ENCODE peak calls at places on chromosome 18, in seven cellular contexts. One of them, this sample, is unnamed.

GRCh38 chr18:36889316-36889715 is 60.4 kb downstream of the KIAA1328 start:
- DNase-seq in gastrocnemius medialis: no peak
- DNase-seq in NCI-H2171 treated with DMSO at 0.1 percent for 48 hours: no peak
- DNase-seq in central memory CD4-positive, alpha-beta T cell: no peak
- DNase-seq in progenitor cell of endocrine pancreas: no peak
- DNase-seq in SHP77 treated with DMSO at 0.1 percent for 48 hours: no peak
- DNase-seq in naive thymus-derived CD8-positive, alpha-beta T cell: no peak
- DNase-seq in this sample: no peak

GRCh38 chr18:35041752-35042379 is 653 bp downstream of the MAPRE2 start:
- DNase-seq in central memory CD4-positive, alpha-beta T cell: peak
- DNase-seq in gastrocnemius medialis: no peak
- DNase-seq in naive thymus-derived CD8-positive, alpha-beta T cell: peak
- DNase-seq in progenitor cell of endocrine pancreas: no peak
- DNase-seq in SHP77 treated with DMSO at 0.1 percent for 48 hours: no peak
- DNase-seq in NCI-H2171 treated with DMSO at 0.1 percent for 48 hours: peak
- DNase-seq in this sample: no peak

GRCh38 chr18:54790109-54790508 is 38.2 kb upstream of the RAB27B start:
- DNase-seq in gastrocnemius medialis: no peak
- DNase-seq in NCI-H2171 treated with DMSO at 0.1 percent for 48 hours: no peak
- DNase-seq in progenitor cell of endocrine pancreas: no peak
- DNase-seq in central memory CD4-positive, alpha-beta T cell: no peak
- DNase-seq in naive thymus-derived CD8-positive, alpha-beta T cell: no peak
- DNase-seq in SHP77 treated with DMSO at 0.1 percent for 48 hours: no peak
- DNase-seq in this sample: no peak

GRCh38 chr18:7066965-7067555 is 50.5 kb downstream of the LAMA1 start:
- DNase-seq in NCI-H2171 treated with DMSO at 0.1 percent for 48 hours: no peak
- DNase-seq in SHP77 treated with DMSO at 0.1 percent for 48 hours: no peak
- DNase-seq in progenitor cell of endocrine pancreas: no peak
- DNase-seq in gastrocnemius medialis: no peak
- DNase-seq in naive thymus-derived CD8-positive, alpha-beta T cell: no peak
- DNase-seq in central memory CD4-positive, alpha-beta T cell: no peak
- DNase-seq in this sample: no peak

GRCh38 chr18:32366586-32367538 is 103.8 kb downstream of the GAREM1 start:
- DNase-seq in progenitor cell of endocrine pancreas: no peak
- DNase-seq in gastrocnemius medialis: no peak
- DNase-seq in central memory CD4-positive, alpha-beta T cell: no peak
- DNase-seq in NCI-H2171 treated with DMSO at 0.1 percent for 48 hours: no peak
- DNase-seq in naive thymus-derived CD8-positive, alpha-beta T cell: no peak
- DNase-seq in SHP77 treated with DMSO at 0.1 percent for 48 hours: no peak
- DNase-seq in this sample: no peak

GRCh38 chr18:48031011-48031480 is 100.6 kb upstream of the SMAD2 start:
- DNase-seq in naive thymus-derived CD8-positive, alpha-beta T cell: no peak
- DNase-seq in SHP77 treated with DMSO at 0.1 percent for 48 hours: peak
- DNase-seq in gastrocnemius medialis: peak
- DNase-seq in NCI-H2171 treated with DMSO at 0.1 percent for 48 hours: peak
- DNase-seq in progenitor cell of endocrine pancreas: peak
- DNase-seq in central memory CD4-positive, alpha-beta T cell: no peak
- DNase-seq in this sample: no peak

GRCh38 chr18:30639361-30639760 is 403.2 kb downstream of the DSC3 start:
- DNase-seq in naive thymus-derived CD8-positive, alpha-beta T cell: no peak
- DNase-seq in NCI-H2171 treated with DMSO at 0.1 percent for 48 hours: no peak
- DNase-seq in SHP77 treated with DMSO at 0.1 percent for 48 hours: no peak
- DNase-seq in progenitor cell of endocrine pancreas: no peak
- DNase-seq in central memory CD4-positive, alpha-beta T cell: no peak
- DNase-seq in gastrocnemius medialis: no peak
- DNase-seq in this sample: no peak

GRCh38 chr18:22197668-22198067 is 28.3 kb downstream of the GATA6 start:
- DNase-seq in SHP77 treated with DMSO at 0.1 percent for 48 hours: no peak
- DNase-seq in progenitor cell of endocrine pancreas: no peak
- DNase-seq in gastrocnemius medialis: no peak
- DNase-seq in central memory CD4-positive, alpha-beta T cell: no peak
- DNase-seq in naive thymus-derived CD8-positive, alpha-beta T cell: no peak
- DNase-seq in NCI-H2171 treated with DMSO at 0.1 percent for 48 hours: no peak
- DNase-seq in this sample: no peak

GRCh38 chr18:77136871-77137665 is 4.5 kb upstream of the MBP start:
- DNase-seq in SHP77 treated with DMSO at 0.1 percent for 48 hours: no peak
- DNase-seq in gastrocnemius medialis: no peak
- DNase-seq in NCI-H2171 treated with DMSO at 0.1 percent for 48 hours: no peak
- DNase-seq in progenitor cell of endocrine pancreas: no peak
- DNase-seq in naive thymus-derived CD8-positive, alpha-beta T cell: no peak
- DNase-seq in central memory CD4-positive, alpha-beta T cell: no peak
- DNase-seq in this sample: no peak

GRCh38 chr18:22378672-22379282 is 38.9 kb downstream of the CTAGE1 start:
- DNase-seq in gastrocnemius medialis: no peak
- DNase-seq in naive thymus-derived CD8-positive, alpha-beta T cell: peak
- DNase-seq in central memory CD4-positive, alpha-beta T cell: no peak
- DNase-seq in progenitor cell of endocrine pancreas: no peak
- DNase-seq in NCI-H2171 treated with DMSO at 0.1 percent for 48 hours: no peak
- DNase-seq in SHP77 treated with DMSO at 0.1 percent for 48 hours: no peak
- DNase-seq in this sample: no peak

GRCh38 chr18:58438161-58438983 is 190.5 kb downstream of the ALPK2 start:
- DNase-seq in central memory CD4-positive, alpha-beta T cell: peak
- DNase-seq in NCI-H2171 treated with DMSO at 0.1 percent for 48 hours: no peak
- DNase-seq in gastrocnemius medialis: no peak
- DNase-seq in SHP77 treated with DMSO at 0.1 percent for 48 hours: no peak
- DNase-seq in progenitor cell of endocrine pancreas: no peak
- DNase-seq in naive thymus-derived CD8-positive, alpha-beta T cell: no peak
- DNase-seq in this sample: peak

GRCh38 chr18:48997985-48998831 is 47.4 kb upstream of the SMAD7 start:
- DNase-seq in gastrocnemius medialis: no peak
- DNase-seq in central memory CD4-positive, alpha-beta T cell: no peak
- DNase-seq in NCI-H2171 treated with DMSO at 0.1 percent for 48 hours: no peak
- DNase-seq in progenitor cell of endocrine pancreas: no peak
- DNase-seq in naive thymus-derived CD8-positive, alpha-beta T cell: no peak
- DNase-seq in SHP77 treated with DMSO at 0.1 percent for 48 hours: no peak
- DNase-seq in this sample: no peak

GRCh38 chr18:46518438-46518837 is 138.6 kb downstream of the LOXHD1 start:
- DNase-seq in SHP77 treated with DMSO at 0.1 percent for 48 hours: no peak
- DNase-seq in NCI-H2171 treated with DMSO at 0.1 percent for 48 hours: peak
- DNase-seq in central memory CD4-positive, alpha-beta T cell: no peak
- DNase-seq in naive thymus-derived CD8-positive, alpha-beta T cell: no peak
- DNase-seq in gastrocnemius medialis: peak
- DNase-seq in progenitor cell of endocrine pancreas: no peak
- DNase-seq in this sample: no peak

GRCh38 chr18:46253498-46253897 is 149.3 kb downstream of the HAUS1 start:
- DNase-seq in naive thymus-derived CD8-positive, alpha-beta T cell: no peak
- DNase-seq in SHP77 treated with DMSO at 0.1 percent for 48 hours: no peak
- DNase-seq in central memory CD4-positive, alpha-beta T cell: no peak
- DNase-seq in progenitor cell of endocrine pancreas: no peak
- DNase-seq in gastrocnemius medialis: no peak
- DNase-seq in NCI-H2171 treated with DMSO at 0.1 percent for 48 hours: no peak
- DNase-seq in this sample: no peak

GRCh38 chr18:46283895-46284295 is 179.7 kb downstream of the HAUS1 start:
- DNase-seq in central memory CD4-positive, alpha-beta T cell: no peak
- DNase-seq in SHP77 treated with DMSO at 0.1 percent for 48 hours: no peak
- DNase-seq in naive thymus-derived CD8-positive, alpha-beta T cell: no peak
- DNase-seq in progenitor cell of endocrine pancreas: no peak
- DNase-seq in NCI-H2171 treated with DMSO at 0.1 percent for 48 hours: peak
- DNase-seq in gastrocnemius medialis: no peak
- DNase-seq in this sample: no peak

GRCh38 chr18:39951321-39951720 is 2003.7 kb upstream of the PIK3C3 start:
- DNase-seq in NCI-H2171 treated with DMSO at 0.1 percent for 48 hours: no peak
- DNase-seq in progenitor cell of endocrine pancreas: no peak
- DNase-seq in SHP77 treated with DMSO at 0.1 percent for 48 hours: no peak
- DNase-seq in naive thymus-derived CD8-positive, alpha-beta T cell: no peak
- DNase-seq in gastrocnemius medialis: no peak
- DNase-seq in central memory CD4-positive, alpha-beta T cell: no peak
- DNase-seq in this sample: no peak

GRCh38 chr18:74774486-74774885 is 176.8 kb downstream of the ZNF407 start:
- DNase-seq in NCI-H2171 treated with DMSO at 0.1 percent for 48 hours: no peak
- DNase-seq in progenitor cell of endocrine pancreas: no peak
- DNase-seq in SHP77 treated with DMSO at 0.1 percent for 48 hours: no peak
- DNase-seq in central memory CD4-positive, alpha-beta T cell: no peak
- DNase-seq in gastrocnemius medialis: no peak
- DNase-seq in naive thymus-derived CD8-positive, alpha-beta T cell: no peak
- DNase-seq in this sample: no peak

GRCh38 chr18:37662546-37663339 is 97.1 kb upstream of the CELF4 start:
- DNase-seq in NCI-H2171 treated with DMSO at 0.1 percent for 48 hours: no peak
- DNase-seq in progenitor cell of endocrine pancreas: no peak
- DNase-seq in naive thymus-derived CD8-positive, alpha-beta T cell: no peak
- DNase-seq in SHP77 treated with DMSO at 0.1 percent for 48 hours: no peak
- DNase-seq in gastrocnemius medialis: no peak
- DNase-seq in central memory CD4-positive, alpha-beta T cell: no peak
- DNase-seq in this sample: no peak

GRCh38 chr18:48477353-48477752 is 61.5 kb upstream of the CTIF start:
- DNase-seq in naive thymus-derived CD8-positive, alpha-beta T cell: no peak
- DNase-seq in SHP77 treated with DMSO at 0.1 percent for 48 hours: no peak
- DNase-seq in gastrocnemius medialis: no peak
- DNase-seq in central memory CD4-positive, alpha-beta T cell: no peak
- DNase-seq in NCI-H2171 treated with DMSO at 0.1 percent for 48 hours: no peak
- DNase-seq in progenitor cell of endocrine pancreas: no peak
- DNase-seq in this sample: no peak

GRCh38 chr18:8706981-8707940 is 1.9 kb downstream of the MTCL1 start:
- DNase-seq in naive thymus-derived CD8-positive, alpha-beta T cell: peak
- DNase-seq in SHP77 treated with DMSO at 0.1 percent for 48 hours: no peak
- DNase-seq in gastrocnemius medialis: no peak
- DNase-seq in progenitor cell of endocrine pancreas: peak
- DNase-seq in NCI-H2171 treated with DMSO at 0.1 percent for 48 hours: peak
- DNase-seq in central memory CD4-positive, alpha-beta T cell: peak
- DNase-seq in this sample: no peak

GRCh38 chr18:62751977-62752376 is 36.6 kb downstream of the PHLPP1 start:
- DNase-seq in NCI-H2171 treated with DMSO at 0.1 percent for 48 hours: no peak
- DNase-seq in SHP77 treated with DMSO at 0.1 percent for 48 hours: no peak
- DNase-seq in progenitor cell of endocrine pancreas: no peak
- DNase-seq in gastrocnemius medialis: no peak
- DNase-seq in central memory CD4-positive, alpha-beta T cell: no peak
- DNase-seq in naive thymus-derived CD8-positive, alpha-beta T cell: no peak
- DNase-seq in this sample: no peak

GRCh38 chr18:58044370-58045264 is 591 bp downstream of the NEDD4L start:
- DNase-seq in naive thymus-derived CD8-positive, alpha-beta T cell: peak
- DNase-seq in progenitor cell of endocrine pancreas: peak
- DNase-seq in gastrocnemius medialis: peak
- DNase-seq in SHP77 treated with DMSO at 0.1 percent for 48 hours: no peak
- DNase-seq in central memory CD4-positive, alpha-beta T cell: peak
- DNase-seq in NCI-H2171 treated with DMSO at 0.1 percent for 48 hours: peak
- DNase-seq in this sample: peak

GRCh38 chr18:67261931-67262552 is 254.5 kb downstream of the DSEL start:
- DNase-seq in progenitor cell of endocrine pancreas: no peak
- DNase-seq in SHP77 treated with DMSO at 0.1 percent for 48 hours: no peak
- DNase-seq in gastrocnemius medialis: no peak
- DNase-seq in NCI-H2171 treated with DMSO at 0.1 percent for 48 hours: no peak
- DNase-seq in naive thymus-derived CD8-positive, alpha-beta T cell: no peak
- DNase-seq in central memory CD4-positive, alpha-beta T cell: no peak
- DNase-seq in this sample: no peak

GRCh38 chr18:9413586-9413985 is 61.7 kb upstream of the RALBP1 start:
- DNase-seq in NCI-H2171 treated with DMSO at 0.1 percent for 48 hours: no peak
- DNase-seq in gastrocnemius medialis: no peak
- DNase-seq in SHP77 treated with DMSO at 0.1 percent for 48 hours: no peak
- DNase-seq in progenitor cell of endocrine pancreas: no peak
- DNase-seq in central memory CD4-positive, alpha-beta T cell: no peak
- DNase-seq in naive thymus-derived CD8-positive, alpha-beta T cell: no peak
- DNase-seq in this sample: no peak

GRCh38 chr18:55869965-55870585 is 282.1 kb upstream of the TCF4 start:
- DNase-seq in central memory CD4-positive, alpha-beta T cell: no peak
- DNase-seq in SHP77 treated with DMSO at 0.1 percent for 48 hours: no peak
- DNase-seq in progenitor cell of endocrine pancreas: no peak
- DNase-seq in NCI-H2171 treated with DMSO at 0.1 percent for 48 hours: no peak
- DNase-seq in gastrocnemius medialis: peak
- DNase-seq in naive thymus-derived CD8-positive, alpha-beta T cell: no peak
- DNase-seq in this sample: no peak

GRCh38 chr18:8893628-8894231 is 188.4 kb downstream of the MTCL1 start:
- DNase-seq in NCI-H2171 treated with DMSO at 0.1 percent for 48 hours: no peak
- DNase-seq in central memory CD4-positive, alpha-beta T cell: no peak
- DNase-seq in naive thymus-derived CD8-positive, alpha-beta T cell: no peak
- DNase-seq in progenitor cell of endocrine pancreas: no peak
- DNase-seq in SHP77 treated with DMSO at 0.1 percent for 48 hours: no peak
- DNase-seq in gastrocnemius medialis: no peak
- DNase-seq in this sample: no peak

GRCh38 chr18:49699303-49699702 is 114.0 kb downstream of the ACAA2 start:
- DNase-seq in naive thymus-derived CD8-positive, alpha-beta T cell: no peak
- DNase-seq in central memory CD4-positive, alpha-beta T cell: no peak
- DNase-seq in progenitor cell of endocrine pancreas: no peak
- DNase-seq in SHP77 treated with DMSO at 0.1 percent for 48 hours: no peak
- DNase-seq in gastrocnemius medialis: no peak
- DNase-seq in NCI-H2171 treated with DMSO at 0.1 percent for 48 hours: no peak
- DNase-seq in this sample: no peak

This sample was measured in CD4-positive, CD25-positive, alpha-beta regulatory T cell.